ENCODE peak calls at places on chromosomes 7 and 10, in six cellular contexts. H, P, B, N, W and C are unnamed samples.

GRCh38 chr7:32479574-32480200 is 10.5 kb downstream of the LSM5 start:
- DNase-seq in W (no peak), N (peak), H (peak), B (peak), P (peak), C (no peak)

GRCh38 chr7:11217848-11218565 is 244.3 kb downstream of the PHF14 start:
- DNase-seq in W (no peak), P (no peak), H (no peak), N (no peak), B (no peak), C (no peak)

GRCh38 chr7:11830582-11831382 is 1.2 kb downstream of the THSD7A start:
- DNase-seq in P (no peak), N (no peak), B (no peak), H (peak), W (no peak), C (no peak)

GRCh38 chr7:93046641-93047040 is 71.1 kb downstream of the SAMD9 start:
- DNase-seq in H (no peak), B (no peak), W (no peak), P (no peak), N (no peak), C (no peak)

GRCh38 chr7:134042307-134042706 is 84.8 kb upstream of the LRGUK start:
- DNase-seq in N (no peak), B (no peak), P (no peak), W (no peak), H (no peak), C (no peak)

GRCh38 chr10:10326119-10326518 is 691.6 kb upstream of the CELF2 start:
- DNase-seq in H (no peak), N (no peak), B (no peak), P (no peak), W (no peak), C (no peak)

GRCh38 chr10:80453715-80454525 is at the start of gene TSPAN14:
- DNase-seq in B (no peak), W (peak), H (peak), N (peak), P (peak), C (peak)

GRCh38 chr10:19629559-19629958 is 186.7 kb upstream of the PLXDC2 start:
- DNase-seq in P (no peak), W (no peak), B (no peak), H (peak), N (no peak), C (peak)

GRCh38 chr7:101550641-101551531 is 78.2 kb downstream of the MYL10 start:
- DNase-seq in P (no peak), H (peak), B (no peak), W (peak), N (no peak), C (peak)

GRCh38 chr7:47757946-47758371 is 176.0 kb upstream of the TNS3 start:
- DNase-seq in B (no peak), P (no peak), N (no peak), W (no peak), H (peak), C (peak)

GRCh38 chr7:100503350-100503735 is 19.6 kb downstream of the NYAP1 start:
- DNase-seq in H (peak), W (no peak), N (no peak), B (peak), P (no peak), C (no peak)

GRCh38 chr7:117800406-117800805 is 72.8 kb downstream of the CTTNBP2 start:
- DNase-seq in W (no peak), P (no peak), B (no peak), N (no peak), H (no peak), C (no peak)

GRCh38 chr7:150514748-150515222 is at the start of gene GIMAP7:
- DNase-seq in H (no peak), B (no peak), P (no peak), N (no peak), W (peak), C (no peak)

GRCh38 chr7:124720195-124720594 is 45.4 kb downstream of the GPR37 start:
- DNase-seq in B (no peak), H (no peak), P (no peak), N (no peak), W (no peak), C (no peak)

GRCh38 chr7:151315038-151315655 is 26.5 kb upstream of the NUB1 start:
- DNase-seq in N (peak), B (peak), W (peak), H (peak), P (peak), C (no peak)

GRCh38 chr7:129544700-129545099 is 42.4 kb downstream of the SMKR1 start:
- DNase-seq in B (no peak), P (no peak), W (no peak), N (no peak), H (no peak), C (no peak)

GRCh38 chr10:79246209-79246581 is 101.1 kb upstream of the PPIF start:
- DNase-seq in W (no peak), B (no peak), H (peak), N (no peak), P (no peak), C (peak)

GRCh38 chr7:39732837-39733804 is 109.7 kb downstream of the RALA start:
- DNase-seq in P (peak), N (peak), W (peak), B (peak), H (peak), C (peak)

GRCh38 chr7:95327356-95327755 is 3.0 kb upstream of the PON1 start:
- DNase-seq in N (no peak), P (no peak), H (peak), B (no peak), W (no peak), C (no peak)

GRCh38 chr7:8982338-8982994 is 549.1 kb downstream of the NXPH1 start:
- DNase-seq in B (no peak), N (no peak), W (no peak), H (no peak), P (no peak), C (no peak)

GRCh38 chr10:49751216-49751615 is 10.9 kb downstream of the OGDHL start:
- DNase-seq in N (no peak), B (no peak), W (no peak), H (no peak), P (no peak), C (no peak)

GRCh38 chr10:1553951-1554350 is 183.4 kb downstream of the ADARB2 start:
- DNase-seq in W (no peak), B (no peak), N (no peak), H (no peak), P (no peak), C (no peak)

GRCh38 chr10:92103376-92104084 is 180.0 kb downstream of the BTAF1 start:
- DNase-seq in W (no peak), H (peak), P (no peak), N (no peak), B (no peak), C (peak)

GRCh38 chr7:147308539-147308938 is 1191.9 kb downstream of the CNTNAP2 start:
- DNase-seq in P (no peak), W (no peak), N (no peak), B (no peak), H (peak), C (no peak)

GRCh38 chr10:13195016-13195415 is 33.7 kb downstream of the MCM10 start:
- DNase-seq in H (peak), P (no peak), W (no peak), N (no peak), B (no peak), C (no peak)

GRCh38 chr7:113891828-113892227 is 27.0 kb downstream of the PPP1R3A start:
- DNase-seq in H (peak), W (no peak), N (no peak), P (no peak), B (no peak), C (no peak)

GRCh38 chr7:45120-46090 is 147.0 kb upstream of the FAM20C start:
- DNase-seq in P (no peak), H (peak), N (no peak), B (no peak), W (no peak), C (peak)

GRCh38 chr10:28587970-28588290 is 55.0 kb downstream of the WAC start:
- DNase-seq in N (no peak), W (no peak), P (no peak), H (peak), B (no peak), C (no peak)

GRCh38 chr10:119517235-119518141 is 25.0 kb downstream of the RGS10 start:
- DNase-seq in H (peak), N (no peak), P (no peak), W (peak), B (no peak), C (no peak)

GRCh38 chr7:130970696-130971095 is 236.7 kb upstream of the KLF14 start:
- DNase-seq in W (no peak), H (peak), N (no peak), B (no peak), P (no peak), C (no peak)

GRCh38 chr7:149879801-149880738 is 6.3 kb downstream of the ATP6V0E2 start:
- DNase-seq in B (no peak), W (no peak), P (no peak), H (no peak), N (no peak), C (no peak)